ENCODE peak calls at places on chromosomes 11 and 22, in four cellular contexts. P is bronchial epithelial cell, A is cardiac muscle cell, D is pancreas. W is an unnamed sample.

GRCh38 chr11:120293038-120293800 is 31.9 kb upstream of the TLCD5 start:
- DNase-seq in D (no peak), A (no peak), P (peak; percentile 39), W (no peak)

GRCh38 chr11:47161134-47161854 is 15.4 kb downstream of the ARFGAP2 start:
- DNase-seq in A (peak; percentile 80), P (peak; percentile 37), D (peak; percentile 73), W (peak; percentile 71)

GRCh38 chr11:74333193-74333592 is 21.8 kb upstream of the P4HA3 start:
- DNase-seq in D (no peak), A (no peak), P (no peak), W (no peak)

GRCh38 chr11:4543561-4543960 is 1.4 kb upstream of the OR52M1 start:
- DNase-seq in D (no peak), P (peak; percentile 71), A (no peak), W (no peak)

GRCh38 chr11:120662071-120662611 is 150.6 kb downstream of the GRIK4 start:
- DNase-seq in P (no peak), A (no peak), D (no peak), W (no peak)

GRCh38 chr11:85823816-85824215 is 12.9 kb upstream of the SYTL2 start:
- DNase-seq in D (no peak), A (no peak), P (no peak), W (no peak)

GRCh38 chr22:17087176-17088131 is 2.7 kb downstream of the IL17RA start:
- DNase-seq in D (no peak), P (no peak), A (peak; percentile 83), W (peak; percentile 52)

GRCh38 chr11:86931965-86932332 is 23.2 kb downstream of the FZD4 start:
- DNase-seq in A (peak; percentile 42), P (peak; percentile 69), D (no peak), W (no peak)

GRCh38 chr11:29263971-29264682 is 752.7 kb downstream of the KCNA4 start:
- DNase-seq in A (peak; percentile 69), D (no peak), P (no peak), W (no peak)

GRCh38 chr11:44957051-44957515 is 6.4 kb upstream of the TP53I11 start:
- DNase-seq in A (peak; percentile 19), D (no peak), P (no peak), W (no peak)

GRCh38 chr22:25402160-25402500 is 162.3 kb upstream of the GRK3 start:
- DNase-seq in A (no peak), P (no peak), D (no peak), W (no peak)

GRCh38 chr11:103525069-103525468 is 415.8 kb downstream of the DYNC2H1 start:
- DNase-seq in P (peak; percentile 90), D (no peak), A (peak; percentile 63), W (no peak)

GRCh38 chr11:83007909-83008580 is 63.7 kb downstream of the RAB30 start:
- DNase-seq in D (peak; percentile 55), P (no peak), A (peak; percentile 56), W (peak; percentile 85)

GRCh38 chr11:73632996-73633395 is 13.4 kb upstream of the PLEKHB1 start:
- DNase-seq in P (no peak), D (no peak), A (no peak), W (no peak)

GRCh38 chr11:10407055-10407454 is 48.0 kb upstream of the AMPD3 start:
- DNase-seq in D (no peak), A (no peak), P (peak; percentile 96), W (no peak)

DNA sequence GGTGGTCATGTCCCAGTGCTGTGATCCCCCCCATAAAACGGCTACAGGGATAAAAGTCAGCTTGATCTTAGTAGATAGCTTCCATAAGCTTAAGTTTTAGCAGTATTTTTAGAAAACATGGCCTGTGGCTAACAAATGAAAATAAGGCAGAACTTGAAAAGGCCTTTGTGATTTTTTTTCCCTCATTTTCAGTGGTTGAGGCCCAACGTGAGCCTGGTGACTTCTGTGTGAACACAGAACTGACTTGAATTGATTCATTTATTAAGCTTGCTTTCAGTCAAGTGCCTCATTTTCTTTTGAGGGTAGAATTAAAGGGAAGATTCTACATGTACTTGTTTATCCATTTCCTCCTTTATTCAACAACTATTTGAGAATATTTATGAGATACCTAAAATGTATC is 44.6 kb downstream of the CD44 start:
- DNase-seq in P (no peak), A (no peak), D (no peak), W (no peak)
- H3K4me3 ChIP-seq in P (no peak overlapping the region), A (no peak overlapping the region), D (no peak overlapping the region), W (no peak overlapping the region)

GRCh38 chr22:46966495-46966845 is 204.0 kb downstream of the TBC1D22A start:
- DNase-seq in D (no peak), P (no peak), A (peak; percentile 10), W (no peak)

GRCh38 chr22:46963672-46964545 is 201.5 kb downstream of the TBC1D22A start:
- DNase-seq in P (no peak), D (no peak), A (no peak), W (no peak)

GRCh38 chr22:46966846-46967245 is 204.4 kb downstream of the TBC1D22A start:
- DNase-seq in P (no peak), A (no peak), D (no peak), W (no peak)

GRCh38 chr22:46965552-46966494 is 203.4 kb downstream of the TBC1D22A start:
- DNase-seq in P (no peak), A (peak; percentile 13), D (no peak), W (no peak)

GRCh38 chr22:46964773-46965550 is 202.5 kb downstream of the TBC1D22A start:
- DNase-seq in A (no peak), P (no peak), D (no peak), W (no peak)
- H3K4me3 ChIP-seq in A (no peak overlapping the region), P (no peak overlapping the region), D (no peak overlapping the region), W (no peak overlapping the region)

GRCh38 chr22:19880786-19881569 is 26.3 kb upstream of the GNB1L start:
- DNase-seq in D (no peak), P (peak; percentile 75), A (peak; percentile 96), W (no peak)

GRCh38 chr22:19879248-19879575 is 24.5 kb upstream of the GNB1L start:
- DNase-seq in A (no peak), P (no peak), D (no peak), W (no peak)

GRCh38 chr22:19878461-19879247 is 24.0 kb upstream of the GNB1L start:
- DNase-seq in D (no peak), A (no peak), P (no peak), W (no peak)

GRCh38 chr22:19879651-19879995 is 24.9 kb upstream of the GNB1L start:
- DNase-seq in D (no peak), A (no peak), P (no peak), W (no peak)

DNA sequence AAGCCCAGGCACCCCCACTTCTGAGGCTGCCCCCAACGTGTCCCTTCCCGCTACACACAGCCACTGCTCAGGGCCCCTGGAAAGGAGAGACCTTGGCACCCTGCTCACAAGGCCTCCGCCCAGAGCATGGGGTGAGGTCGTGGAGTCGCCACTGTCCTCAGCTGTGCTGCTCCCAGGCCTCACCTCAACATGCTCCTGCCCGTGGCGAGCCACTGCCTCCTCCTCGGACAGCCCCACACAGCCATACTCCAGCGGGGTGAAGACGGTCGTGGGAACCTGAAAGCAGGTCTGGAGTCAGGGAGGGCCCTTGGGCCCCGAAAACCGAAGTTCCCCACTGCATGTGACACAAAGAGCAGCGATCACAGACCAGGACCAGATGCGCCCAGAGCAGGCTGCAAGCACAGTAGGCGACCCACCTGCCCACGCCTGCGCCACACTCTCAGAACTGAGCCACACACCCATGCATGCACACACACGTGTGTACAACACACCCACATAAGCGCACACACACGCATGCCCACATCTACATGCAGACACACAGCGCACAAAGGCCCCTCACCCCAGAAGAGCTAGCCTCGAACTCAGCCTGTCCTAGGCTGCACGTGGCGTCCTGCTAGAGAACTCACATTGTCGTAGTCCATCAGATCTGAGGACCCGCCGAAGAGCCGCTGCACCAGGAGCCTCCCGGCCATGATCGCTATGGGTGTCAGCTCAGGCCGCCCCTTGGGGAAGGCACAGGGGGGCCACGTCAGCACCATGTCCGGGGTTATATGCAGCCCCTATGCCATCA is 25.5 kb upstream of the GNB1L start:
- DNase-seq in D (no peak), P (no peak), A (no peak), W (peak; percentile 40)
- H3K4me3 ChIP-seq in D (no peak overlapping the region), P (no peak overlapping the region), A (no peak overlapping the region), W (no peak overlapping the region)

DNA sequence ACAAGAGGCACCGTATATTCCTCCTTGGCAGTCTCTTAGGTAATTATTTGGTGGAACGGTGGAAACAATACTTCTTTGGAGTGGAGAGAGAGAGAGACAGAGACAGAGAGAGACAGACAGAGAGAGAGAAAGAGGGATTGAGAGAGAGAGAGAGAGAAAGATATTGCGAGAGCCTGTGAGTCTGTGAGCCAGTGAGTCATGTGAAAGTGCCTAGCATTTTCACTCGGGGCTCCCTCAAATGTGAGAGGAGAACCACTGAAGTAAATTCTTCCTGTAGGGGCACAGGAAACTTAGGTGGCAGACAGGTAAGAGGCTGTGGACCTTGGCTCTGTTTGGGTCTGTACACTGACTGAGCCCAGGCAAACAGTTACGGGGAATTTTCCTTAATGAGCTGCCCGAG is 31.6 kb upstream of the SNX19 start:
- DNase-seq in A (no peak), P (no peak), D (no peak), W (no peak)
- H3K4me3 ChIP-seq in A (no peak overlapping the region), P (peak overlapping the region; percentile 16), D (no peak overlapping the region), W (no peak overlapping the region)

DNA sequence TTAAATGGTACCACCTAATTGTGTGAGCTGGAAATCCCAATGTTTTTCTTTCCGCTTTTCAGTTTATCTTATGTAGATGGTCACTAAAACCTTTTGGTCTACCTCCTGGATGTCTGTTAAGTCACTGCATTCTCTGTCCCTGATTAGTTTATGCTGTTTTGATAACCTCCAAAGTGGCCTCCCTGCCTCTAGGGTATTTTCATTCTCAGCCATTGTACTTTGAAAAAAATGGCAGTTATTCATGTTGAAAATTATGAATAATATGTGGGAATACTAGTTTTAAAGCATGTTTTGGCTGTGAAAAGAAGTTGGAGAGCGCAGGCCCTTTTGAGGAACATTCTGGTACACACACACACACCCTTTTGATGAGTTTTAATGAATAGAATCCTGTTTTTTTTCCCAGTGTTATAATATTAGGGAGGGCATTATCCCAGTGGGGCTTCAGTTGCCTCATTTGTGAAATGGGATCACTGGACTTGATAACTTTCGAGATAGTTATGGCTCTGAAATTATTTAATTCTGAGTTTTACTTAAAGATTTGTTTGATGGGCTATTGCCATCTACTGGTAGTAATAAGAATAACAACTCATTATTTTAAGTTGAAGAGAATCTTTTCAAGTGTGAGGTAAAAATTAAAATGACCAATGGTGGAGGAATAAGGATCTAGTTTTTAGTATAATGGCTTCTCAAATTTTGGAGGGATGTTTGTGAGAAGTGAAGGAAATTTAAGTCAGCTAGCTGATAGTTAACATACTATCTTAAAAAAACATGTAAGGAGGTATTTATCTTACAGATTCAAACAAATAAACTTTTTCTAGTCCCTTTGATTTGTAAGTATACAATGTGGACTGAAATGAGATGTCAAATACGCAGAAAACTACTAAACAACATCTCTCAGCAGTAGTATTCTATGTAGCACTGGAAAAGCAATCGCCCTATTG is 3.9 kb downstream of the FDX1 start:
- DNase-seq in D (no peak), P (peak; percentile 41), A (peak; percentile 48), W (no peak)
- H3K4me3 ChIP-seq in D (no peak overlapping the region), P (no peak overlapping the region), A (no peak overlapping the region), W (no peak overlapping the region)

GRCh38 chr11:102320166-102320565 is 2.9 kb downstream of the BIRC3 start:
- DNase-seq in D (no peak), P (no peak), A (no peak), W (no peak)
- H3K4me3 ChIP-seq in D (no peak overlapping the region), P (no peak overlapping the region), A (no peak overlapping the region), W (peak overlapping the region; percentile 61)

DNA sequence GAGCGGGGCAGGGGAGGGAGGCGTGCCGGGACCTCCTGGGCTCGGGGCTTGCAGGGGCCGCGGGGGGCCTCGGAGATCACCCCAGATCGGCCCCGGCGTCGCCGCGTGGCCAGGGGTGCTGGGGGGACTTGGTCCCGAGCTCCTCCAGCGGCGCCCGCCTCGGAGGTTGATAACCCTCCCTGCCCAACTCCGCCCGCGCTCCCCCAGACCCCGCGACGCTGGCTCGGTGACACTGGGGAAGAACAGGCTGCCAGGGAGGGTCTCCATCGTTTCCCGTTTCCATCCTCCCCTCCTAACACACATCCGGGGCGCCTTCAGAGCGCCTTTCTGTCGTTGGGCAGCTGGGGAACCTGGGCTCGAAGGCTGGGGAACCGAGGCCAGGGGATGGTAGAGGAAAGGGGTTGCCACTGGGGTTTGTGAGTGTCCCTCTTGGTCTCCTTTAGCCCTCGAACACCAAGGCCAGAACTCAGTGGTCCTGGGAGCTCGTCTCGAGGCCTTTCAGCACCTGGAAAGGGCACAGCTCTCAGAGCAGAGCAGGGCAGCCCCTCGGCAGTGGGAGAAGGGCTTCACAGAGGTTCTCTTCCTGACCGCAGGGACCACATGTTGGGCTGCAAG is 431 bp downstream of the SLC37A2 start:
- DNase-seq in P (no peak), A (no peak), D (no peak), W (no peak)
- H3K4me3 ChIP-seq in P (peak overlapping the region; percentile 72), A (peak overlapping the region; percentile 41), D (peak overlapping the region; percentile 52), W (peak overlapping the region; percentile 60)